ENCODE peak calls at places on chromosomes 1 and 21, in four cellular contexts. N is K562, C is HepG2, U is GM12878. J is an unnamed sample.
A peak's percentile ranks its signal among the peaks of the same experiment; 100 is the strongest.

GRCh38 chr1:156138366-156138969 is 14.9 kb upstream of the SEMA4A start:
- DNase-seq in U (no peak), N (no peak), C (no peak), J (no peak)

GRCh38 chr1:226881515-226882185 is 11.2 kb downstream of the PSEN2 start:
- DNase-seq in U (no peak), C (no peak), N (no peak), J (no peak)

GRCh38 chr1:11493972-11494655 is 15.2 kb downstream of the DISP3 start:
- DNase-seq in N (no peak), C (no peak), U (no peak), J (no peak)

GRCh38 chr1:236565530-236565929 is 38.8 kb downstream of the HEATR1 start:
- DNase-seq in C (no peak), N (no peak), U (no peak), J (no peak)

GRCh38 chr1:74799119-74799518 is 66.2 kb downstream of the TYW3 start:
- DNase-seq in U (no peak), C (no peak), N (no peak), J (no peak)

GRCh38 chr1:2455757-2456156 is 20.3 kb upstream of the PLCH2 start:
- DNase-seq in C (no peak), U (no peak), N (no peak), J (no peak)

GRCh38 chr1:198588845-198589244 is 48.4 kb upstream of the ATP6V1G3 start:
- DNase-seq in U (no peak), C (no peak), N (no peak), J (no peak)

GRCh38 chr1:30378991-30379581 is 344.3 kb downstream of the MATN1 start:
- DNase-seq in C (peak; percentile 18), N (no peak), U (no peak), J (no peak)

GRCh38 chr1:232878141-232878540 is 72.3 kb upstream of the NTPCR start:
- DNase-seq in N (no peak), U (no peak), C (no peak), J (no peak)

GRCh38 chr21:46046471-46046870 is 51.4 kb upstream of the COL6A2 start:
- DNase-seq in U (no peak), C (no peak), N (no peak), J (no peak)

GRCh38 chr1:13737388-13737787 is 37.4 kb downstream of the PRDM2 start:
- DNase-seq in N (no peak), U (no peak), C (no peak), J (no peak)

GRCh38 chr1:212699839-212700596 is at the start of gene BATF3:
- DNase-seq in U (no peak), N (peak; percentile 82), C (no peak), J (no peak)
- TF ChIP-seq BHLHE40 in U (peak; percentile 45), N (no peak), C (no peak), J (no peak)

GRCh38 chr1:154861607-154862094 is 8.4 kb downstream of the KCNN3 start:
- DNase-seq in U (no peak), N (no peak), C (no peak), J (no peak)
- TF ChIP-seq FOXM1 in U (no peak), N (no peak), C (no peak), J (no peak)

GRCh38 chr1:166947398-166948043 is 27.8 kb downstream of the ILDR2 start:
- DNase-seq in N (peak; percentile 22), U (no peak), C (no peak), J (no peak)
- TF ChIP-seq TARDBP in N (no peak), U (no peak), C (no peak), J (no peak)

DNA sequence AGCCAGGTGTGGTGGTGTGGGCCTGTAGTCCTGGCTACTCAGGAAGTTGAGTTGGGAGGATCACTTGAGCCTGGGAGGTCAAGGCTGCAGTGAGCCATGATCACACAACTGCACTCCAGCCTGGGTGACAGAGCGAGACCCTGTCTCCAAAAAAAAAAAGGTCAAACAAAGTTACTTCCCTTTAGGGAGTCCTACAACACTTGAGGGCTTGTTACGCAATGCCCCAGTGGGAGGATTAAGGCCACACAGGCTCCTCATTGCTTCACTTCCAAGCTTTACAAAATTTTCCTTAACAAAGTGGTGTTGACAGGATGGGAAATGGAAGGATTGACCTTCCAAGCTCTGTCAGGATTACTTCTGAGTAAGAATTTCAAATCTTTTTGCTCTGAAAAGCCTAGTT is 6.2 kb upstream of the EXTL1 start:
- DNase-seq in N (no peak), C (peak; percentile 28), U (no peak), J (no peak)
- TF ChIP-seq BHLHE40 in N (no peak), C (no peak), U (no peak), J (no peak)

GRCh38 chr1:210757677-210758076 is 376.3 kb downstream of the KCNH1 start:
- DNase-seq in N (no peak), U (no peak), C (no peak), J (no peak)
- TF ChIP-seq FOXM1 in N (no peak), U (no peak), C (no peak), J (no peak)

GRCh38 chr1:31793086-31793485 is 22.7 kb downstream of the SPOCD1 start:
- DNase-seq in U (no peak), N (no peak), C (no peak), J (no peak)
- TF ChIP-seq TARDBP in U (no peak), N (no peak), C (no peak), J (no peak)

GRCh38 chr1:53359225-53359933 is 31.5 kb upstream of the LRP8 start:
- DNase-seq in U (no peak), N (no peak), C (no peak), J (no peak)

GRCh38 chr1:53359934-53360276 is 32.0 kb upstream of the LRP8 start:
- DNase-seq in U (no peak), C (no peak), N (no peak), J (no peak)

GRCh38 chr1:53361541-53361961 is 33.7 kb upstream of the LRP8 start:
- DNase-seq in U (no peak), C (no peak), N (no peak), J (no peak)

GRCh38 chr1:53352576-53352975 is 24.7 kb upstream of the LRP8 start:
- DNase-seq in C (no peak), U (no peak), N (no peak), J (no peak)

GRCh38 chr1:53356637-53357036 is 28.8 kb upstream of the LRP8 start:
- DNase-seq in U (no peak), N (no peak), C (no peak), J (no peak)
- TF ChIP-seq BHLHE40 in U (no peak), N (no peak), C (no peak), J (no peak)

GRCh38 chr1:6125366-6125765 is 54.8 kb downstream of the CHD5 start:
- DNase-seq in U (no peak), N (no peak), C (no peak), J (no peak)

GRCh38 chr1:6123083-6123482 is 57.0 kb downstream of the CHD5 start:
- DNase-seq in U (no peak), N (no peak), C (no peak), J (no peak)

GRCh38 chr1:6124746-6125365 is 55.3 kb downstream of the CHD5 start:
- DNase-seq in N (no peak), C (no peak), U (no peak), J (no peak)

GRCh38 chr1:6124341-6124740 is 55.8 kb downstream of the CHD5 start:
- DNase-seq in U (no peak), N (no peak), C (no peak), J (no peak)

DNA sequence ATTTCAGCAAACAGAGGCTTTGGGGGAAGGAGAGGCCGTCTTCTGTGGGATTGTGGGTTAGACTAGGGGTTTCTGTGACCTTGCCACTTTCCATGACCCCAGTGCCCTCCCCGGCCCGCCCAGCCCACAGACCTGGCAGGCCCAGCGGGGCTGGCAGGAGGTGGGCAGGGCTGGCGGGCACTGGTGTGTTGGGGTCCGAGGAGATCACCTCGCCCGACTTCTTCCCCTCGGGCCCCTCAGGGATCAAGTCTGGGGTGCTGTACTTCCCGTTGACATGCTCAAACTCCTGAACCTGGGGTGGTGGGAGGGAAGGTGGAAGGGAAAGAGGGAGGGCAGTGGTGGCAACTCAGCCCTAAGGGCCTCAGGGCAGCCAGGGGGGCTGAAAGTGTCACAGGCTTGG is 56.3 kb downstream of the CHD5 start:
- DNase-seq in N (no peak), C (no peak), U (no peak), J (no peak)
- TF ChIP-seq FOXM1 in N (no peak), C (no peak), U (no peak), J (no peak)

GRCh38 chr1:53122194-53122846 is 20.1 kb downstream of the SLC1A7 start:
- DNase-seq in N (no peak), C (no peak), U (no peak), J (no peak)
- TF ChIP-seq TARDBP in N (no peak), C (no peak), U (no peak), J (no peak)